ENCODE peak calls at places on chromosomes 11 and 22, in ten cellular contexts. J is Kasumi-1; Q is T-helper 2 cell; N is activated naive CD8-positive, alpha-beta T cell treated with anti-CD3 and anti-CD28 coated beads for 36 hours; P is colonic mucosa; D is activated CD4-positive, alpha-beta T cell treated with anti-CD3 and anti-CD28 coated beads for 24 hours; B is NCI-H460; L is NCI-H2029; G is stimulated activated CD4-positive, alpha-beta T cell treated with anti-CD3 and anti-CD28 coated beads, TNF-alpha, amount 100 ng/mL, for 1 hour; T is heart right ventricle. E is an unnamed sample.

GRCh38 chr11:45806937-45807791 is 2.2 kb downstream of the SLC35C1 start:
- DNase-seq in G (no peak), Q (no peak), N (no peak), L (no peak), T (no peak), B (no peak), P (no peak), J (no peak), D (no peak), E (no peak)

GRCh38 chr11:65262381-65262680 is 569 bp downstream of the POLA2 start:
- DNase-seq in J (no peak), D (peak; percentile 30), P (peak; percentile 54), L (no peak), B (no peak), G (no peak), Q (peak; percentile 12), T (no peak), N (no peak), E (no peak)

GRCh38 chr11:125036933-125037332 is 26.2 kb upstream of the SLC37A2 start:
- DNase-seq in G (no peak), N (no peak), L (no peak), T (no peak), J (no peak), D (no peak), B (no peak), P (no peak), Q (no peak), E (no peak)

GRCh38 chr22:24737582-24737981 is 36.9 kb downstream of the PIWIL3 start:
- DNase-seq in T (no peak), L (no peak), D (no peak), J (no peak), B (no peak), N (no peak), P (no peak), Q (no peak), G (no peak), E (no peak)

GRCh38 chr11:34707462-34707840 is 86.6 kb downstream of the EHF start:
- DNase-seq in B (no peak), T (no peak), D (no peak), P (no peak), G (no peak), L (no peak), J (no peak), N (no peak), Q (no peak), E (no peak)

GRCh38 chr11:66950113-66950535 is 8.1 kb downstream of the PC start:
- DNase-seq in J (no peak), P (peak; percentile 52), Q (no peak), T (no peak), N (peak; percentile 7), G (no peak), L (peak; percentile 19), D (peak; percentile 22), B (peak; percentile 78), E (no peak)

GRCh38 chr11:61923166-61924015 is 6.0 kb upstream of the RAB3IL1 start:
- DNase-seq in Q (no peak), D (no peak), T (peak; percentile 70), G (no peak), P (peak; percentile 61), L (no peak), N (no peak), J (peak; percentile 13), B (no peak), E (peak; percentile 10)

GRCh38 chr11:105719073-105719846 is 109.4 kb downstream of the GRIA4 start:
- DNase-seq in P (no peak), L (peak; percentile 64), G (no peak), D (no peak), N (no peak), B (no peak), T (no peak), Q (no peak), J (no peak), E (no peak)

GRCh38 chr11:78607691-78608090 is 33.0 kb upstream of the NARS2 start:
- DNase-seq in Q (no peak), D (no peak), N (no peak), T (no peak), G (no peak), J (no peak), B (no peak), P (no peak), L (no peak), E (no peak)

GRCh38 chr11:72579816-72580647 is 94.2 kb downstream of the PDE2A start:
- DNase-seq in L (no peak), N (no peak), P (no peak), B (no peak), J (no peak), G (no peak), D (no peak), T (no peak), Q (no peak), E (no peak)

GRCh38 chr11:60775420-60775961 is 9.6 kb upstream of the MS4A10 start:
- DNase-seq in T (peak; percentile 60), D (peak; percentile 79), G (peak; percentile 72), L (peak; percentile 71), Q (peak; percentile 31), B (peak; percentile 66), J (peak; percentile 96), N (peak; percentile 77), P (peak; percentile 84), E (peak; percentile 68)

GRCh38 chr22:20904980-20905355 is 12.2 kb upstream of the CRKL start:
- DNase-seq in G (no peak), D (no peak), L (no peak), J (no peak), P (no peak), T (no peak), B (no peak), N (no peak), Q (no peak), E (no peak)